ENCODE peak calls at places on chromosomes 6 and 20, in nine cellular contexts. O is stimulated activated CD4-positive, alpha-beta T cell treated with anti-CD3 and anti-CD28 coated beads, Interleukin-1b, Interleukin-23, amount 100 ng/mL, for 1 hour; K is astrocyte; F is fibroblast of the aortic adventitia; D is GM13976; R is smooth muscle cell of the brain vasculature; Z is SK-N-SH; U is T-helper 2 cell; I is psoas muscle. C is an unnamed sample.

GRCh38 chr20:63151554-63152321 is 64.2 kb downstream of the YTHDF1 start:
- DNase-seq in D (no peak), O (no peak), R (no peak), U (no peak), F (peak), I (no peak), Z (no peak), K (no peak), C (peak)

GRCh38 chr20:57469418-57470211 is 55.3 kb downstream of the CTCFL start:
- DNase-seq in O (no peak), I (peak), D (no peak), F (no peak), U (no peak), R (no peak), K (no peak), Z (peak), C (no peak)

GRCh38 chr20:63540417-63541186 is 3.4 kb upstream of the PTK6 start:
- DNase-seq in Z (peak), D (no peak), R (no peak), F (peak), K (no peak), U (no peak), O (no peak), I (no peak), C (no peak)

GRCh38 chr6:109644131-109644530 is 46.9 kb downstream of the AK9 start:
- DNase-seq in Z (no peak), U (no peak), D (peak), R (no peak), O (no peak), I (no peak), F (no peak), K (no peak), C (no peak)

GRCh38 chr6:47716207-47716606 is 17.8 kb downstream of the ADGRF4 start:
- DNase-seq in K (no peak), O (no peak), F (no peak), D (no peak), U (no peak), R (no peak), I (no peak), Z (no peak), C (no peak)

GRCh38 chr6:76861403-76861802 is 601.9 kb downstream of the HTR1B start:
- DNase-seq in I (no peak), D (no peak), K (no peak), R (no peak), O (no peak), U (no peak), F (no peak), Z (peak), C (no peak)

GRCh38 chr6:166714581-166714980 is 87.5 kb upstream of the RPS6KA2 start:
- DNase-seq in U (no peak), Z (no peak), F (no peak), K (no peak), I (no peak), O (no peak), D (no peak), R (no peak), C (no peak)

GRCh38 chr6:127737768-127738167 is 160.8 kb downstream of the C6orf58 start:
- DNase-seq in O (no peak), K (no peak), F (no peak), U (no peak), R (no peak), D (no peak), I (no peak), Z (no peak), C (no peak)

GRCh38 chr20:675453-676314 is at the start of gene SCRT2:
- DNase-seq in I (peak), D (peak), R (no peak), O (peak), K (peak), U (peak), Z (peak), F (peak), C (peak)